ENCODE peak calls at places on chromosomes 2 and 18, in five cellular contexts. N is osteoblast; X is gastrocnemius medialis; T is psoas muscle; I is CD8-positive, alpha-beta T cell. Z is an unnamed sample. For H3K36me3, the result is how much of the 10 kb centered on the place peaks cover.

GRCh38 chr18:13800505-13801259 is 23.3 kb upstream of the MC5R start:
- DNase-seq in N (peak), T (peak), I (peak), X (peak), Z (peak)

GRCh38 chr2:98923244-98923940 is 12.6 kb downstream of the CRACDL start:
- DNase-seq in X (no peak), N (no peak), T (no peak), I (no peak), Z (no peak)

GRCh38 chr2:219309278-219309677 is at the start of gene PTPRN:
- DNase-seq in T (no peak), N (no peak), I (peak), X (no peak), Z (no peak)

GRCh38 chr2:73938761-73939352 is 12.2 kb downstream of the DGUOK start:
- DNase-seq in X (no peak), N (no peak), T (no peak), I (no peak), Z (no peak)

GRCh38 chr2:239896075-239896474 is 129.1 kb downstream of the NDUFA10 start:
- DNase-seq in N (no peak), T (no peak), I (no peak), X (no peak), Z (no peak)

GRCh38 chr2:121081701-121082100 is 203.3 kb downstream of the TFCP2L1 start:
- DNase-seq in X (no peak), T (no peak), I (no peak), N (no peak), Z (no peak)

GRCh38 chr2:236102971-236103370 is 65.2 kb downstream of the GBX2 start:
- DNase-seq in N (no peak), T (no peak), I (no peak), X (no peak), Z (no peak)

GRCh38 chr2:55073278-55073677 is 23.0 kb upstream of the RTN4 start:
- DNase-seq in I (no peak), T (no peak), N (peak), X (no peak), Z (no peak)

GRCh38 chr2:163877316-163877715 is 141.5 kb upstream of the FIGN start:
- DNase-seq in X (no peak), T (no peak), N (peak), I (no peak), Z (no peak)

GRCh38 chr2:124704056-124704644 is 679.1 kb downstream of the CNTNAP5 start:
- DNase-seq in T (no peak), X (no peak), I (no peak), N (no peak), Z (no peak)

GRCh38 chr18:79887181-79888000 is 64.1 kb downstream of the SLC66A2 start:
- DNase-seq in T (no peak), N (peak), I (no peak), X (no peak), Z (no peak)

GRCh38 chr18:54161267-54161666 is 63.2 kb downstream of the MBD2 start:
- DNase-seq in I (no peak), X (no peak), T (no peak), N (no peak), Z (no peak)

GRCh38 chr2:53448591-53448990 is 319.0 kb upstream of the CHAC2 start:
- DNase-seq in N (no peak), I (no peak), X (no peak), T (no peak), Z (no peak)

GRCh38 chr18:30094556-30094955 is 948.0 kb downstream of the DSC3 start:
- DNase-seq in T (no peak), X (no peak), I (no peak), N (no peak), Z (no peak)

GRCh38 chr2:238379096-238379810 is 47.5 kb upstream of the ASB1 start:
- DNase-seq in I (peak), T (no peak), X (no peak), N (peak), Z (no peak)

GRCh38 chr2:28381225-28382180 is 11.2 kb upstream of the FOSL2 start:
- DNase-seq in I (no peak), X (no peak), N (no peak), T (no peak), Z (no peak)

GRCh38 chr18:12659904-12660605 is 2.1 kb upstream of the SPIRE1 start:
- DNase-seq in X (no peak), N (peak), T (peak), I (peak), Z (peak)

GRCh38 chr18:74303936-74304335 is 11.7 kb upstream of the C18orf63 start:
- DNase-seq in T (no peak), I (no peak), X (no peak), N (no peak), Z (no peak)

GRCh38 chr2:108945969-108946368 is 43.1 kb downstream of the EDAR start:
- DNase-seq in I (no peak), X (no peak), T (no peak), N (no peak), Z (no peak)

GRCh38 chr18:76314496-76314895 is 180.5 kb downstream of the ZNF516 start:
- DNase-seq in T (no peak), N (no peak), I (no peak), X (no peak), Z (no peak)

GRCh38 chr2:186031229-186031628 is 292.6 kb downstream of the FSIP2 start:
- DNase-seq in T (no peak), X (no peak), N (no peak), I (no peak), Z (no peak)

DNA sequence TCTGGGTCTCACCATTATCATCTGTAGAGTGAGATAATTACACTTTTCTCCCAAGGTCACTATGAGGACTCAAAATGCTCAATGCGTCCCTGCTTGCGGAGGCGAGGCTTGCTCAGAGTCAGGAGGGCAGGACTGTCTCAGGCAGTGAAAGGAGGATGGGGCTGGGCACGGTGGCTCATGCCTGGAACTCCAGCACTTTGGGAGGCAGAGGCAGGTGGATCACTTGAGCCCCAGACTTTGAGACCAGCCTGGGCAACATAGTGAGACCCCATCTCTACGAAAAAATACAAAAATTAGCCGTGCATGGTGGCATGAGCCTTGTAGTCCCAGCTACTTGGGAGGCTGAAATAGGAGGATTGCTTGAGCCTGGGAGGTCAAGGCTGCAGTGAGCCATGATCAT is 1.8 kb upstream of the KCNIP3 start:
- DNase-seq in N (no peak), T (no peak), X (no peak), I (no peak), Z (no peak)
- H3K36me3 ChIP-seq in N (under half), T (under half), X (under half), I (under half), Z (under half)

GRCh38 chr2:33589444-33589843 is 9.7 kb downstream of the FAM98A start:
- DNase-seq in X (no peak), N (no peak), I (no peak), T (no peak), Z (no peak)
- H3K36me3 ChIP-seq in X (half or more), N (half or more), I (under half), T (under half), Z (under half)

GRCh38 chr18:211582-211981 is 53.2 kb downstream of the USP14 start:
- DNase-seq in T (no peak), I (no peak), N (no peak), X (no peak), Z (no peak)
- H3K36me3 ChIP-seq in T (under half), I (under half), N (half or more), X (half or more), Z (under half)

GRCh38 chr2:197028230-197028629 is 101.7 kb upstream of the PGAP1 start:
- DNase-seq in X (no peak), T (no peak), I (no peak), N (no peak), Z (no peak)

GRCh38 chr2:197030090-197030489 is 103.6 kb upstream of the PGAP1 start:
- DNase-seq in T (no peak), X (no peak), I (no peak), N (no peak), Z (no peak)

GRCh38 chr2:197028633-197029032 is 102.1 kb upstream of the PGAP1 start:
- DNase-seq in X (no peak), T (no peak), N (no peak), I (no peak), Z (no peak)

DNA sequence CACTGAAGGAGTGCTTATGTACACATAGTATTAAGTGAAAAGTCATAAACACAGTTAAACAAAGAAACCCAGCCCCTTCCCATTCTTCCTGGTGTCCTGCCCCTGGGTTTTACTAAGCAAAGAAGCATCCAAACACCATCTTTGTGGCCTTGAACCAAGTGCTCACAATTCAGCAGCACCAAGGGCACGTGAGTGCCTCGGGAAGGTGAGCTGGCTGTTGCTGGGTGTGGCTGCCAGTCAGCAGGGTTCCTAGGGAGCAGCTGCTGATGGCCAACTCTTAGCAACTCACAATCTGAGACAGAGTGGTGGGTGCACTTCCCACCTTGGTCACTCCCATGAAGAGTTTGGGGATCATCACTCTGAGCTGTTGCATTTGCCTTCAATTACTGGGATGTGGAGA is 97.7 kb upstream of the PGAP1 start:
- DNase-seq in I (no peak), T (no peak), N (peak), X (no peak), Z (no peak)
- H3K36me3 ChIP-seq in I (under half), T (under half), N (under half), X (under half), Z (under half)

GRCh38 chr18:56323673-56324072 is 314.7 kb downstream of the TXNL1 start:
- DNase-seq in N (no peak), I (no peak), X (no peak), T (no peak), Z (no peak)

GRCh38 chr18:56329536-56329935 is 308.9 kb downstream of the TXNL1 start:
- DNase-seq in X (no peak), I (no peak), N (no peak), T (no peak), Z (no peak)

GRCh38 chr18:56330381-56331115 is 307.8 kb downstream of the TXNL1 start:
- DNase-seq in T (no peak), N (no peak), I (no peak), X (no peak), Z (no peak)

GRCh38 chr18:56326386-56327072 is 311.9 kb downstream of the TXNL1 start:
- DNase-seq in X (no peak), N (no peak), I (no peak), T (no peak), Z (no peak)

DNA sequence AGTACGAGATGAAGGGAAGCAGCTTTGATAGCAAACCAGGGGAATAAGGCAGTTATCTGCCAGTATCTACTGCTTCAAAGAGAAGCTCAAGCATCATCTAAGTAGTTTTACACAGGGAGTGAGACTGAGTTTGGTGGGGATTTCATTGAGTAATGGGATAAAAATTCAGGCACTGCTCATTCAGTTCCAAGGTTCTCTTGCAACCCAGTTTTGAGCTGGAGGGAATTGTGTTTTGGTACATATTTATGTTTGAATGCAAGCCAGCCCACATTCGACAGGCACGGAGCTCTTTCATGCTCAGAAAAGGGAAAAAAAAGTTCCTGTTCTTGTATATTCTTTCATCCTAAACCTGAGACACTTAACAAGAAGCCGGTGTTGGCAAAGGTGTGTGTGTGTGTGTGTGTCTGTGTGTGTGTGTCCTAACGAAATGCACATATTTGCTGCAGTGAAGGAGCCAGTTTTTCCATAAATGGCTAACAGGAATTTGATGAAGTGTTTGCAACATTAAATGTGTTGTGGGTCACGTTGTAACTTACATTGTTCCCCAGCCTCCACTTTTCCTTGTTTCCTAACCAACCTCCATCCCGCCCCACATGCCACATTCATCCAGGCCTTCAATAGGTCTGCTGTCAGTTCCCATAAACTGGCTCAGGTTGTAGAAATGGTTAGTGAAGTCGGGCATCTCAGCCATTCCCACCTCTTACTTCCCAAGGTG is 311.1 kb downstream of the TXNL1 start:
- DNase-seq in T (no peak), I (no peak), X (no peak), N (no peak), Z (no peak)
- H3K36me3 ChIP-seq in T (under half), I (under half), X (under half), N (under half), Z (under half)

GRCh38 chr2:206145665-206146064 is 13.6 kb downstream of the NDUFS1 start:
- DNase-seq in T (no peak), X (no peak), N (no peak), I (no peak), Z (no peak)
- H3K36me3 ChIP-seq in T (under half), X (half or more), N (half or more), I (under half), Z (under half)